ENCODE peak calls at places on chromosomes 12 and 14, in four cellular contexts. C is mammary epithelial cell, L is stomach, D is transverse colon. R is an unnamed sample. For H3K9me3, the result is how much of the 10 kb centered on the place peaks cover.

GRCh38 chr12:39763071-39763893 is 143.7 kb upstream of the ABCD2 start:
- DNase-seq in C (no peak), L (no peak), D (no peak), R (no peak)

GRCh38 chr14:32940066-32940651 is 1.5 kb downstream of the NPAS3 start:
- DNase-seq in C (no peak), L (no peak), D (no peak), R (peak)

GRCh38 chr14:22448035-22448904 is 140.8 kb downstream of the DAD1 start:
- DNase-seq in C (no peak), L (no peak), D (no peak), R (no peak)

GRCh38 chr14:55303646-55304277 is 32.5 kb downstream of the FBXO34 start:
- DNase-seq in C (peak), L (no peak), D (no peak), R (no peak)

GRCh38 chr14:90642239-90642717 is 174.0 kb downstream of the TTC7B start:
- DNase-seq in C (no peak), L (no peak), D (no peak), R (no peak)

GRCh38 chr14:26204954-26205479 is 392.8 kb downstream of the NOVA1 start:
- DNase-seq in C (no peak), L (peak), D (peak), R (peak)

GRCh38 chr14:96037891-96038557 is 1.1 kb upstream of the C14orf132 start:
- DNase-seq in C (peak), L (peak), D (peak), R (peak)

GRCh38 chr14:28773917-28774691 is 7.5 kb downstream of the FOXG1 start:
- DNase-seq in C (no peak), L (no peak), D (no peak), R (no peak)

GRCh38 chr12:17192721-17193120 is 586.8 kb upstream of the LMO3 start:
- DNase-seq in C (no peak), L (no peak), D (no peak), R (no peak)

GRCh38 chr14:93146119-93146518 is 30.4 kb upstream of the ITPK1 start:
- DNase-seq in C (no peak), L (no peak), D (no peak), R (no peak)

GRCh38 chr12:6180300-6181051 is 19.7 kb upstream of the CD9 start:
- DNase-seq in C (peak), L (peak), D (no peak), R (no peak)

GRCh38 chr12:40104461-40105264 is 1.2 kb downstream of the SLC2A13 start:
- DNase-seq in C (peak), L (no peak), D (peak), R (no peak)

GRCh38 chr12:91817512-91817911 is 328.1 kb downstream of the BTG1 start:
- DNase-seq in C (peak), L (peak), D (no peak), R (no peak)

GRCh38 chr14:104556256-104557021 is 23.1 kb upstream of the C14orf180 start:
- DNase-seq in C (no peak), L (no peak), D (peak), R (peak)

GRCh38 chr12:16299403-16299802 is 21.9 kb upstream of the SLC15A5 start:
- DNase-seq in C (no peak), L (no peak), D (peak), R (no peak)

GRCh38 chr14:18656627-18657026 is 55.7 kb downstream of the OR11H12 start:
- DNase-seq in C (no peak), L (no peak), D (no peak), R (no peak)

GRCh38 chr12:18139989-18140596 is 50.1 kb upstream of the RERGL start:
- DNase-seq in C (peak), L (no peak), D (no peak), R (no peak)

GRCh38 chr12:83958997-83959396 is 953.6 kb downstream of the SLC6A15 start:
- DNase-seq in C (peak), L (no peak), D (no peak), R (no peak)

GRCh38 chr12:111596985-111597730 is 2.0 kb downstream of the ATXN2 start:
- DNase-seq in C (peak), L (peak), D (peak), R (peak)

GRCh38 chr14:90546767-90547166 is 149.9 kb downstream of the CALM1 start:
- DNase-seq in C (no peak), L (no peak), D (no peak), R (no peak)

GRCh38 chr14:99838555-99839193 is 45.5 kb downstream of the EML1 start:
- DNase-seq in C (no peak), L (no peak), D (no peak), R (no peak)

GRCh38 chr14:22264759-22265158 is 324.3 kb downstream of the DAD1 start:
- DNase-seq in C (no peak), L (no peak), D (no peak), R (no peak)

GRCh38 chr12:29889737-29890136 is 106.0 kb upstream of the TMTC1 start:
- DNase-seq in C (peak), L (peak), D (peak), R (no peak)

GRCh38 chr12:88308825-88309224 is 166.7 kb downstream of the TMTC3 start:
- DNase-seq in C (peak), L (no peak), D (no peak), R (no peak)

GRCh38 chr12:112182499-112182898 is 57.1 kb downstream of the TRAFD1 start:
- DNase-seq in C (no peak), L (no peak), D (no peak), R (no peak)

GRCh38 chr12:108301346-108301745 is 37.8 kb downstream of the CMKLR1 start:
- DNase-seq in C (no peak), L (no peak), D (no peak), R (no peak)

GRCh38 chr12:82688619-82689018 is 1.9 kb downstream of the TMTC2 start:
- DNase-seq in C (no peak), L (no peak), D (no peak), R (no peak)

GRCh38 chr12:125861299-125862281 is 796.4 kb downstream of the AACS start:
- DNase-seq in C (no peak), L (peak), D (peak), R (peak)

GRCh38 chr14:35231207-35231755 is 60.9 kb upstream of the PSMA6 start:
- DNase-seq in C (no peak), L (no peak), D (no peak), R (no peak)

GRCh38 chr12:47762850-47763440 is 4.3 kb upstream of the RAPGEF3 start:
- DNase-seq in C (no peak), L (no peak), D (no peak), R (no peak)

GRCh38 chr12:76085159-76085868 is 829 bp upstream of the NAP1L1 start:
- DNase-seq in C (peak), L (no peak), D (no peak), R (no peak)

GRCh38 chr12:28202374-28203130 is 12.3 kb downstream of the CCDC91 start:
- DNase-seq in C (no peak), L (peak), D (no peak), R (no peak)

GRCh38 chr14:68836093-68836492 is 43.2 kb upstream of the ZFP36L1 start:
- DNase-seq in C (no peak), L (no peak), D (no peak), R (no peak)

GRCh38 chr12:42568952-42569916 is 20.3 kb downstream of the PRICKLE1 start:
- DNase-seq in C (peak), L (no peak), D (no peak), R (peak)

GRCh38 chr14:76958975-76959710 is 69.4 kb downstream of the IRF2BPL start:
- DNase-seq in C (peak), L (no peak), D (no peak), R (peak)

GRCh38 chr12:24605466-24605865 is 343.4 kb downstream of the BCAT1 start:
- DNase-seq in C (no peak), L (no peak), D (no peak), R (no peak)

GRCh38 chr12:21697829-21698630 is 40.4 kb upstream of the LDHB start:
- DNase-seq in C (peak), L (no peak), D (no peak), R (no peak)
- TF ChIP-seq CTCF in C (peak), L (peak), D (peak), R (no peak)

GRCh38 chr12:75020068-75020557 is 189.5 kb downstream of the KCNC2 start:
- DNase-seq in C (peak), L (no peak), D (no peak), R (no peak)
- H3K9me3 ChIP-seq in C (under half), L (half or more), D (under half), R (half or more)

DNA sequence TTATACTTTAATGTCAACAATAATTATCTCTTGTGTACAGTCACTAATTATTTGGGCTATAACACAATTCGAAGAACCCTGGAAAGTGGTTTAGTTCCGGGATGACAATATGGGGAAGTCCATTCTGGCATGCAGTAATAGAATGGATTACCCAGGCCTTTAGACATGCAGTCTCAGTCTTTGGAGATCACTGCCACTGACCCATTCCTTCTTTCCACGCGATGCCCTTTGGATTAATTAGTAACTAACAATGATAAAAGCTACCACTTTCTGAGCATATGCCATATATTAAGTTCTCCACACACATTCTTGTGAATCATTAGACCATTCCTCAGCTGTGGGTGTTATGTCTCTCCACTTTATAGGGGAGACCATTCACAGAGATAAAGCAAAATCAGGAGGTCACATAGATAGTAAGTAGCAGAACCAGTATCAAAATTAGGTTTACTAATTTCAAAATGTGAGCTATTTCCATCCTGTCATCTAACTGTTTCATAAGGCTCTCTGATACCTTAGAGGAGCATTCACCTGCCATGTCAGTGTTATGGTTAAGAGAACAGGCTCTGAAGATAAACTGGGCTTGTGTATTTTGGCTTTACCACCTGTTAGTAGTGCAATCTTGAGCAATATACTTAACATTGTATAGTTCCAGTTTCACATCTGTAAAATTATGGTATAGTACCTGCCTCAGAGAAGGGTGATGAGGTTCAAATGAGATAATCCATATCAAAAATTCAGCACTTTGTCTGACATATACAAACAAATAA is 27.2 kb upstream of the KCNJ8 start:
- DNase-seq in C (no peak), L (no peak), D (no peak), R (no peak)
- TF ChIP-seq CTCF in C (no peak), L (no peak), D (no peak), R (no peak)

GRCh38 chr14:59296508-59296907 is 108.0 kb downstream of the DAAM1 start:
- DNase-seq in C (no peak), L (no peak), D (no peak), R (no peak)

GRCh38 chr14:59293934-59294661 is 105.6 kb downstream of the DAAM1 start:
- DNase-seq in C (no peak), L (no peak), D (no peak), R (no peak)

GRCh38 chr14:59292028-59292427 is 103.6 kb downstream of the DAAM1 start:
- DNase-seq in C (no peak), L (no peak), D (no peak), R (no peak)

GRCh38 chr14:59294662-59294992 is 106.2 kb downstream of the DAAM1 start:
- DNase-seq in C (no peak), L (no peak), D (no peak), R (no peak)

GRCh38 chr14:59292921-59293605 is 104.6 kb downstream of the DAAM1 start:
- DNase-seq in C (no peak), L (no peak), D (no peak), R (no peak)
- H3K9me3 ChIP-seq in C (under half), L (under half), D (under half), R (under half)

GRCh38 chr12:4106617-4107016 is 166.9 kb upstream of the CCND2 start:
- DNase-seq in C (no peak), L (no peak), D (no peak), R (no peak)

GRCh38 chr12:4107436-4107878 is 166.1 kb upstream of the CCND2 start:
- DNase-seq in C (peak), L (no peak), D (peak), R (peak)

GRCh38 chr12:4108803-4109345 is 164.7 kb upstream of the CCND2 start:
- DNase-seq in C (peak), L (no peak), D (no peak), R (no peak)

GRCh38 chr12:4107911-4108697 is 165.5 kb upstream of the CCND2 start:
- DNase-seq in C (no peak), L (no peak), D (no peak), R (no peak)

DNA sequence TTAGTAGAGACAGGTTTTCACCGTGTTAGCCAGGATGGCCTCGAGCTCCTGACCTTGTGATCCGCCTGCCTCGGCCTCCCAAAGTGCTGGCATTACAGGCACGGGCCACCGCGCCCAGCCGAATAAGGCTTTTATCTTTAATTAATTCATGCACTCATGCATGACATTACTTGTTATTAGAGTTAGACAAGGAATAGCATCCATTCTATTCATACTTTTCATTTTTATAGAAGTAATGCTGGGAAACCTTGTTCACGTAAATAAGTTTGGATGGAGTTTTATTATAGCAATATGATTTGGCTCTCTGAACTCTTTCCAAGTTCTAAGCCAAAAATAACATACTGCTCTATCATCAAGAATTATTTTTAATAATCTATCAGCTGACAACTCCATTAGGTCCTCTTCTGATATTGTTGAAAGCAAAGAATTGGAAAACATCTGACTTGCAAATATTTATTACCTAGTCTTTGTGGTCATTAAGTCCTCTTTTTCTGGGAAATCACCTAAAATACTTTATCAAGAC is 168.8 kb upstream of the CCND2 start:
- DNase-seq in C (no peak), L (no peak), D (no peak), R (no peak)
- TF ChIP-seq CTCF in C (no peak), L (no peak), D (no peak), R (no peak)

DNA sequence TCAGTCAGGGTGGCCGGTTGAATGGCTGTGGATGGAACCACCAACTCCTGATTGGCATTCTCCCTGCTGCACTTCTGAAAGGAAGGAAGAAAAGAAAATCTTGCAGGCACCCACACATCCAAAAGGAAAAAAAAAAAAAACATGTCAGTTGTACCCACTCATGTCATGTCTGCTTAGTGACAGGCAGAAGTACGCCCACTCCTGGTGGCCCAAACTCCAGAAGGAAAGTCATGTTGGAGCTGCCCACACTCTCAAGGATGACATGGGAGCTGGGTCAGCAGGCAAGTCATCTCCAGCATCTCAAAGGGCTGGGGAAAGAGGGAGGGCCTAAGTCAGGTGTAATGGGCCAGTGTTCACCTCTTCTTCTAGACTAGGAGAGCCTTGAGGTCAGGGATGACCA is 1079.1 kb downstream of the BCL11B start:
- DNase-seq in C (no peak), L (no peak), D (no peak), R (no peak)
- H3K9me3 ChIP-seq in C (under half), L (under half), D (under half), R (under half)

GRCh38 chr12:70398862-70399261 is 32.8 kb downstream of the KCNMB4 start:
- DNase-seq in C (no peak), L (no peak), D (no peak), R (no peak)

GRCh38 chr12:70399319-70399718 is 33.2 kb downstream of the KCNMB4 start:
- DNase-seq in C (no peak), L (no peak), D (no peak), R (no peak)

GRCh38 chr12:70400124-70400523 is 34.0 kb downstream of the KCNMB4 start:
- DNase-seq in C (no peak), L (no peak), D (no peak), R (no peak)

GRCh38 chr12:70403827-70404226 is 37.7 kb downstream of the KCNMB4 start:
- DNase-seq in C (no peak), L (no peak), D (no peak), R (no peak)

GRCh38 chr12:70402597-70402996 is 36.5 kb downstream of the KCNMB4 start:
- DNase-seq in C (no peak), L (no peak), D (no peak), R (no peak)
- TF ChIP-seq CTCF in C (no peak), L (no peak), D (no peak), R (no peak)

GRCh38 chr14:98651042-98651441 is 621.0 kb downstream of the BCL11B start:
- DNase-seq in C (no peak), L (no peak), D (no peak), R (no peak)

GRCh38 chr14:98647754-98648153 is 624.2 kb downstream of the BCL11B start:
- DNase-seq in C (no peak), L (no peak), D (no peak), R (no peak)
- H3K9me3 ChIP-seq in C (under half), L (under half), D (under half), R (under half)